ENCODE peak calls at places on chromosomes 1 and 21, in four cellular contexts. Q, T, O and L are unnamed samples.

GRCh38 chr1:200732438-200732837 is 6.3 kb upstream of the CAMSAP2 start:
- DNase-seq in T (no peak), Q (no peak), O (no peak), L (no peak)

GRCh38 chr1:183070923-183071618 is 47.9 kb downstream of the LAMC1 start:
- DNase-seq in O (no peak), T (peak), Q (no peak), L (no peak)

GRCh38 chr1:28172690-28173150 is 3.8 kb downstream of the PTAFR start:
- DNase-seq in O (no peak), T (peak), Q (no peak), L (no peak)

GRCh38 chr21:41783476-41784150 is 16.8 kb upstream of the RIPK4 start:
- DNase-seq in O (peak), T (no peak), Q (peak), L (no peak)

GRCh38 chr1:9473032-9473792 is 66.1 kb upstream of the SLC25A33 start:
- DNase-seq in Q (peak), O (peak), T (peak), L (no peak)

GRCh38 chr21:17903029-17903806 is 84.1 kb upstream of the C21orf91 start:
- DNase-seq in T (peak), O (no peak), Q (peak), L (no peak)

GRCh38 chr1:54137532-54138061 is 15.2 kb downstream of the CDCP2 start:
- DNase-seq in T (peak), O (no peak), Q (no peak), L (no peak)

GRCh38 chr1:11885922-11886321 is 27.2 kb upstream of the NPPB start:
- DNase-seq in Q (peak), T (no peak), O (no peak), L (no peak)

GRCh38 chr1:227855687-227856086 is 40.2 kb downstream of the PRSS38 start:
- DNase-seq in O (no peak), T (no peak), Q (no peak), L (no peak)

GRCh38 chr1:82927753-82928152 is 1071.2 kb downstream of the TTLL7 start:
- DNase-seq in Q (no peak), T (peak), O (no peak), L (no peak)

GRCh38 chr1:78491311-78492071 is 717 bp downstream of the PTGFR start:
- DNase-seq in O (no peak), T (peak), Q (no peak), L (no peak)

GRCh38 chr21:42395910-42396625 is at the start of gene TMPRSS3:
- DNase-seq in T (peak), O (no peak), Q (no peak), L (no peak)

GRCh38 chr1:30700528-30701265 is 22.7 kb downstream of the MATN1 start:
- DNase-seq in Q (no peak), T (no peak), O (no peak), L (no peak)

GRCh38 chr21:39103689-39104088 is 79.6 kb downstream of the PSMG1 start:
- DNase-seq in O (no peak), Q (no peak), T (no peak), L (no peak)

GRCh38 chr1:228837817-228838716 is 102.8 kb downstream of the RHOU start:
- DNase-seq in O (peak), T (peak), Q (no peak), L (no peak)

GRCh38 chr1:33164120-33164519 is 17.7 kb downstream of the TRIM62 start:
- DNase-seq in T (no peak), O (no peak), Q (no peak), L (no peak)

GRCh38 chr1:50368179-50369007 is 54.9 kb downstream of the DMRTA2 start:
- DNase-seq in T (peak), Q (peak), O (peak), L (no peak)

GRCh38 chr1:204670152-204670927 is 15.2 kb downstream of the LRRN2 start:
- DNase-seq in T (peak), Q (no peak), O (no peak), L (no peak)

GRCh38 chr1:230781596-230781995 is 34.4 kb downstream of the CAPN9 start:
- DNase-seq in T (no peak), Q (no peak), O (no peak), L (no peak)

GRCh38 chr1:200015811-200016210 is 11.7 kb upstream of the NR5A2 start:
- DNase-seq in Q (no peak), O (no peak), T (no peak), L (no peak)

GRCh38 chr1:33736496-33736895 is 127.4 kb upstream of the HMGB4 start:
- DNase-seq in T (no peak), Q (peak), O (no peak), L (no peak)

GRCh38 chr1:224996266-224996665 is 66.8 kb downstream of the DNAH14 start:
- DNase-seq in Q (no peak), O (peak), T (no peak), L (no peak)

GRCh38 chr1:195376190-195376589 is 1232.0 kb downstream of the KCNT2 start:
- DNase-seq in Q (no peak), O (peak), T (peak), L (no peak)

GRCh38 chr1:185315364-185316108 is 1.5 kb downstream of the IVNS1ABP start:
- DNase-seq in O (peak), Q (no peak), T (no peak), L (no peak)

GRCh38 chr21:42559326-42559725 is 45.7 kb downstream of the SLC37A1 start:
- DNase-seq in T (no peak), Q (no peak), O (no peak), L (no peak)

GRCh38 chr21:27190601-27191000 is 223.7 kb upstream of the ADAMTS5 start:
- DNase-seq in T (no peak), O (no peak), Q (no peak), L (no peak)

GRCh38 chr1:89929467-89930063 is 65.3 kb upstream of the ZNF326 start:
- DNase-seq in T (no peak), Q (no peak), O (no peak), L (no peak)

GRCh38 chr1:55929652-55930051 is 649.7 kb downstream of the PLPP3 start:
- DNase-seq in T (no peak), Q (no peak), O (no peak), L (no peak)